ENCODE peak calls at places on chromosome 18, in seven cellular contexts. F, B, U, T, S, C and Q are unnamed samples.

GRCh38 chr18:23380817-23381216 is 72.3 kb upstream of the RIOK3 start:
- DNase-seq in F (no peak), B (no peak), U (no peak), T (no peak), S (no peak), C (peak; percentile 86), Q (no peak)

GRCh38 chr18:49525981-49526380 is 35.9 kb upstream of the LIPG start:
- DNase-seq in F (no peak), B (no peak), U (no peak), T (no peak), S (no peak), C (no peak), Q (no peak)

GRCh38 chr18:47531759-47532158 is 280.3 kb upstream of the SKOR2 start:
- DNase-seq in F (no peak), B (no peak), U (no peak), T (no peak), S (no peak), C (no peak), Q (no peak)

GRCh38 chr18:9643549-9643948 is 29.2 kb upstream of the PPP4R1 start:
- DNase-seq in F (no peak), B (peak; percentile 28), U (peak; percentile 92), T (no peak), S (no peak), C (peak; percentile 98), Q (peak; percentile 98)

GRCh38 chr18:48674198-48674721 is 135.4 kb downstream of the CTIF start:
- DNase-seq in F (peak; percentile 34), B (no peak), U (no peak), T (no peak), S (no peak), C (peak; percentile 36), Q (no peak)

GRCh38 chr18:57793630-57793986 is 9.5 kb downstream of the ATP8B1 start:
- DNase-seq in F (no peak), B (no peak), U (no peak), T (no peak), S (no peak), C (no peak), Q (no peak)

GRCh38 chr18:48640566-48641270 is 101.9 kb downstream of the CTIF start:
- DNase-seq in F (peak; percentile 30), B (no peak), U (no peak), T (no peak), S (no peak), C (peak; percentile 27), Q (peak; percentile 64)

GRCh38 chr18:48013162-48013561 is 82.7 kb upstream of the SMAD2 start:
- DNase-seq in F (no peak), B (no peak), U (no peak), T (no peak), S (no peak), C (no peak), Q (no peak)

GRCh38 chr18:1133541-1133940 is 228.9 kb downstream of the ADCYAP1 start:
- DNase-seq in F (no peak), B (no peak), U (no peak), T (no peak), S (no peak), C (no peak), Q (no peak)

GRCh38 chr18:50268022-50268747 is 1.9 kb upstream of the CFAP53 start:
- DNase-seq in F (peak; percentile 92), B (peak; percentile 87), U (peak; percentile 80), T (peak; percentile 64), S (peak; percentile 81), C (peak; percentile 61), Q (peak; percentile 38)

GRCh38 chr18:41695441-41695840 is 259.6 kb upstream of the PIK3C3 start:
- DNase-seq in F (no peak), B (no peak), U (no peak), T (no peak), S (no peak), C (no peak), Q (no peak)

GRCh38 chr18:74944676-74945075 is 264.3 kb downstream of the PTGR3 start:
- DNase-seq in F (no peak), B (no peak), U (peak; percentile 2), T (no peak), S (no peak), C (peak; percentile 28), Q (peak; percentile 73)

GRCh38 chr18:4453712-4454547 is 1.2 kb downstream of the DLGAP1 start:
- DNase-seq in F (peak; percentile 64), B (no peak), U (no peak), T (no peak), S (no peak), C (peak; percentile 5), Q (no peak)

GRCh38 chr18:25826823-25827617 is 263.4 kb downstream of the SS18 start:
- DNase-seq in F (no peak), B (no peak), U (no peak), T (no peak), S (no peak), C (peak; percentile 43), Q (peak; percentile 15)

GRCh38 chr18:25672490-25672889 is 320.5 kb upstream of the ZNF521 start:
- DNase-seq in F (no peak), B (no peak), U (no peak), T (no peak), S (no peak), C (no peak), Q (no peak)

GRCh38 chr18:32378705-32379104 is 92.0 kb downstream of the GAREM1 start:
- DNase-seq in F (no peak), B (no peak), U (peak; percentile 57), T (no peak), S (no peak), C (peak; percentile 49), Q (peak; percentile 66)

GRCh38 chr18:2799369-2799768 is 47.4 kb upstream of the EMILIN2 start:
- DNase-seq in F (no peak), B (no peak), U (no peak), T (no peak), S (no peak), C (no peak), Q (no peak)